ENCODE peak calls at places on chromosomes 6 and 20, in six cellular contexts. One of them, this sample, is unnamed.

GRCh38 chr20:20466341-20466879 is 98.5 kb downstream of the INSM1 start:
- DNase-seq in AG09319: peak; percentile 54
- DNase-seq in Calu3: no peak
- DNase-seq in astrocyte of the spinal cord: peak; percentile 81
- DNase-seq in A172: no peak
- DNase-seq in T-cell: no peak
- DNase-seq in this sample: no peak

GRCh38 chr20:46013826-46014516 is 5.3 kb downstream of the MMP9 start:
- DNase-seq in AG09319: no peak
- DNase-seq in A172: no peak
- DNase-seq in Calu3: peak; percentile 87
- DNase-seq in T-cell: peak; percentile 51
- DNase-seq in astrocyte of the spinal cord: peak; percentile 26
- DNase-seq in this sample: no peak

GRCh38 chr20:19901226-19901625 is 115.9 kb upstream of the NAA20 start:
- DNase-seq in Calu3: no peak
- DNase-seq in T-cell: no peak
- DNase-seq in astrocyte of the spinal cord: no peak
- DNase-seq in A172: no peak
- DNase-seq in AG09319: no peak
- DNase-seq in this sample: peak; percentile 39

GRCh38 chr20:51014797-51015722 is 7.8 kb downstream of the KCNG1 start:
- DNase-seq in astrocyte of the spinal cord: peak; percentile 60
- DNase-seq in AG09319: no peak
- DNase-seq in A172: peak; percentile 67
- DNase-seq in T-cell: no peak
- DNase-seq in Calu3: peak; percentile 84
- DNase-seq in this sample: no peak

GRCh38 chr6:117616971-117617765 is 14.9 kb upstream of the GOPC start:
- DNase-seq in astrocyte of the spinal cord: no peak
- DNase-seq in Calu3: no peak
- DNase-seq in A172: no peak
- DNase-seq in AG09319: no peak
- DNase-seq in T-cell: no peak
- DNase-seq in this sample: no peak

GRCh38 chr20:3818155-3819151 is 1.9 kb upstream of the AP5S1 start:
- DNase-seq in T-cell: no peak
- DNase-seq in Calu3: peak; percentile 74
- DNase-seq in AG09319: no peak
- DNase-seq in A172: peak; percentile 81
- DNase-seq in astrocyte of the spinal cord: peak; percentile 79
- DNase-seq in this sample: peak; percentile 61

GRCh38 chr6:22362361-22362760 is 65.5 kb upstream of the PRL start:
- DNase-seq in T-cell: no peak
- DNase-seq in A172: no peak
- DNase-seq in AG09319: no peak
- DNase-seq in astrocyte of the spinal cord: no peak
- DNase-seq in Calu3: peak; percentile 31
- DNase-seq in this sample: no peak

GRCh38 chr6:35391240-35391968 is 49.0 kb downstream of the PPARD start:
- DNase-seq in T-cell: no peak
- DNase-seq in AG09319: peak; percentile 39
- DNase-seq in astrocyte of the spinal cord: peak; percentile 90
- DNase-seq in A172: peak; percentile 96
- DNase-seq in Calu3: peak; percentile 71
- DNase-seq in this sample: peak; percentile 99

GRCh38 chr6:134984821-134985220 is 34.9 kb upstream of the ALDH8A1 start:
- DNase-seq in Calu3: no peak
- DNase-seq in A172: peak; percentile 10
- DNase-seq in AG09319: no peak
- DNase-seq in astrocyte of the spinal cord: peak; percentile 46
- DNase-seq in T-cell: no peak
- DNase-seq in this sample: peak; percentile 18

GRCh38 chr20:25356294-25356933 is 34.2 kb downstream of the ABHD12 start:
- DNase-seq in Calu3: no peak
- DNase-seq in A172: no peak
- DNase-seq in astrocyte of the spinal cord: no peak
- DNase-seq in T-cell: no peak
- DNase-seq in AG09319: no peak
- DNase-seq in this sample: no peak

GRCh38 chr6:170362121-170362520 is 55.6 kb downstream of the FAM120B start:
- DNase-seq in A172: no peak
- DNase-seq in AG09319: no peak
- DNase-seq in astrocyte of the spinal cord: no peak
- DNase-seq in T-cell: no peak
- DNase-seq in Calu3: no peak
- DNase-seq in this sample: no peak

This sample was measured in foreskin keratinocyte.